ENCODE peak calls at places on chromosomes 2 and 18, in eight cellular contexts. Z is body of pancreas, U is foreskin fibroblast, N is heart left ventricle, O is fibroblast of mammary gland, R is AG10803, D is adrenal gland, P is AG04449. J is an unnamed sample.

GRCh38 chr2:191566347-191566746 is 111.6 kb upstream of the NABP1 start:
- DNase-seq in D (peak), P (no peak), Z (peak), R (peak), N (peak), U (peak), O (peak), J (peak)

GRCh38 chr18:79587298-79588125 is 92.1 kb upstream of the CTDP1 start:
- DNase-seq in U (no peak), R (no peak), Z (no peak), P (no peak), O (no peak), D (no peak), N (peak), J (no peak)

GRCh38 chr18:55069497-55069896 is 110.2 kb upstream of the CCDC68 start:
- DNase-seq in Z (no peak), U (no peak), O (no peak), R (no peak), D (no peak), N (no peak), P (no peak), J (no peak)

GRCh38 chr18:36527025-36527424 is 229.5 kb downstream of the FHOD3 start:
- DNase-seq in O (peak), Z (no peak), D (no peak), R (no peak), U (peak), P (no peak), N (no peak), J (no peak)

GRCh38 chr2:163767097-163767496 is 31.3 kb upstream of the FIGN start:
- DNase-seq in U (no peak), R (no peak), N (no peak), D (no peak), O (no peak), Z (no peak), P (no peak), J (no peak)

GRCh38 chr2:188369365-188369764 is 77.7 kb downstream of the GULP1 start:
- DNase-seq in N (peak), Z (peak), P (no peak), O (peak), D (peak), R (peak), U (peak), J (no peak)

GRCh38 chr2:126885701-126886121 is 13.0 kb upstream of the TEX51 start:
- DNase-seq in D (peak), P (no peak), Z (peak), U (peak), R (peak), N (no peak), O (peak), J (peak)

GRCh38 chr2:213848631-213849030 is 562.2 kb upstream of the VWC2L start:
- DNase-seq in O (peak), Z (no peak), P (peak), R (peak), N (no peak), D (no peak), U (peak), J (peak)

GRCh38 chr2:176483481-176483880 is 214.2 kb downstream of the MTX2 start:
- DNase-seq in N (no peak), D (no peak), U (no peak), O (no peak), Z (no peak), R (no peak), P (no peak), J (no peak)

GRCh38 chr2:128734521-128735295 is 416.0 kb upstream of the HS6ST1 start:
- DNase-seq in U (no peak), N (no peak), O (peak), D (no peak), R (no peak), P (no peak), Z (peak), J (no peak)

GRCh38 chr2:209574515-209574914 is 150.7 kb downstream of the MAP2 start:
- DNase-seq in R (no peak), U (no peak), P (no peak), N (no peak), Z (no peak), D (no peak), O (no peak), J (no peak)

GRCh38 chr18:55847960-55848359 is 260.0 kb upstream of the TCF4 start:
- DNase-seq in D (no peak), R (no peak), O (no peak), N (no peak), P (no peak), U (no peak), Z (no peak), J (no peak)

GRCh38 chr2:179726461-179727180 is 134.8 kb downstream of the ZNF385B start:
- DNase-seq in U (no peak), P (no peak), O (no peak), Z (no peak), N (no peak), D (no peak), R (no peak), J (no peak)

GRCh38 chr2:177403822-177404221 is 11.2 kb downstream of the AGPS start:
- DNase-seq in P (no peak), O (peak), R (no peak), D (no peak), Z (no peak), N (no peak), U (peak), J (no peak)

GRCh38 chr2:197360744-197361156 is 50.2 kb upstream of the ANKRD44 start:
- DNase-seq in O (peak), R (peak), N (no peak), Z (no peak), D (no peak), P (peak), U (peak), J (peak)

GRCh38 chr2:237486819-237487448 is at the start of gene MLPH:
- DNase-seq in O (peak), D (no peak), P (no peak), U (peak), N (peak), Z (peak), R (no peak), J (no peak)

GRCh38 chr2:53303012-53303578 is 464.5 kb upstream of the CHAC2 start:
- DNase-seq in Z (no peak), N (no peak), R (no peak), O (no peak), P (no peak), D (no peak), U (no peak), J (no peak)

DNA sequence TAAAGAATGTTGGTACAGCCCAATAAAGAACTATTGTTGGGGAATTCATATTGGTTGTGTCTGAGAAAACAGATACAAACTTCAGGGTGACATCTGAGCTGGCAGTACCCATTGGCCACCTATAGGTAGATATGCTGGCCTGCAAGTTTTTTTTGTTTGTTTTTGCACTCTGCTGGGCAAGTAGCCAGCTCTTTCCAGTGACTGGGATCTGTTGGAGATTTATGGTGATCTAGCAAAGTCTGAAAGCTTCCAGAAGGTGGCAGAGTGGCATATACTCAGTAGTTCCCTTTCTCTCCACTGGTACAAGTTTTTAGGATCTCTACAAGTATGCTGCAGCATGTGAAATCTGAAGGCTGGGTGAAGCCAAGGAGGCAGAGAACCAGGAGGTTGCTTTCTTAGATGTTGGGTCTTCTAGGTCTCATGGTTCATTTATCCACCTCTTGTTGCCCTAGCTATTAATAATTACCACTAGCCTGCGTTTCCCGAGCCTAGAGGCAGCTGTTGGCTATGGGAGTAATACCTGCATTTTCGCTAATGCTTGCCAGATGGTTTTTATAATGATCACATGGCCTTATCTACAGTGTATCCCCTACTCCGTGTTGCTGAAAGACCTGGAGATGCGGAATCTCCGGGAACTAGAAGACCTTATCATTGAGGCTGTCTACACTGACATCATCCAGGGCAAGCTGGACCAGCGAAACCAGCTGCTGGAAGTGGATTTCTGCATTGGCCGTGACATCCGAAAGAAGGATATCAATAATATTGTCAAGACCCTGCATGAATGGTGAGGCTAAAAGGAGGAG is 9.5 kb downstream of the COPS7B start:
- DNase-seq in U (peak), R (peak), O (peak), N (no peak), D (peak), Z (peak), P (no peak), J (peak)
- TF ChIP-seq CTCF in U (peak), R (peak), O (peak), N (peak), D (peak), Z (peak), P (peak), J (peak)

GRCh38 chr2:96528680-96529375 is 7.7 kb upstream of the ARID5A start:
- DNase-seq in O (no peak), R (no peak), Z (no peak), D (peak), P (no peak), N (peak), U (no peak), J (no peak)
- H3K4me3 ChIP-seq in O (no peak), R (no peak), Z (no peak), D (no peak), P (no peak), N (peak), U (no peak), J (no peak)

DNA sequence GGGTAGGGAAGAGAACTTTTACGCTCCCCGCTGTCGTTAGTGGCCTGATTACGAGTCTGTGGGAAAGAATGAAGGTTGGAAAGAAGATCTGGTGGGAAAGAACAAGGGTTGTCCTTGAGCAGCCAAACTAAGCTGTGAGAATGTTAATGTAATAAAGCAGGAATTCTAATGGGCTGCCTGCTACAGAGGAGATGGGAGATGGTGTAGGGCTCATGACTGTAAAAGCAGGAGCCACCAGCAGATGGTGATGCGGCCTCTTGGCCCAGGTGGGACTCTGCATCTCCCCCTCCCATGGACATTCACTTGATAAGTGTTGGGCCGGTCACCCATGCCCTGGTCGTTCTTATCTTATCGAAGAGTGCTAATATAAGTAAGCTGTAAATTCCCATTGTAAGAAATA is 150.0 kb downstream of the NEDD4L start:
- DNase-seq in N (no peak), P (no peak), O (no peak), U (no peak), R (no peak), Z (peak), D (no peak), J (no peak)
- TF ChIP-seq CTCF in N (peak), P (peak), O (peak), U (peak), R (peak), Z (peak), D (no peak), J (peak)

GRCh38 chr2:119682578-119682977 is 3.6 kb downstream of the TMEM177 start:
- DNase-seq in O (no peak), P (no peak), R (no peak), U (no peak), D (no peak), N (no peak), Z (no peak), J (no peak)

GRCh38 chr2:119681868-119682220 is 2.8 kb downstream of the TMEM177 start:
- DNase-seq in U (no peak), O (no peak), R (no peak), D (no peak), N (no peak), Z (no peak), P (no peak), J (no peak)

GRCh38 chr2:119684553-119684952 is 5.6 kb downstream of the TMEM177 start:
- DNase-seq in U (no peak), O (no peak), P (no peak), Z (no peak), N (no peak), R (no peak), D (no peak), J (no peak)

GRCh38 chr2:119683074-119683716 is 4.2 kb downstream of the TMEM177 start:
- DNase-seq in Z (no peak), D (no peak), U (no peak), P (no peak), N (no peak), O (no peak), R (no peak), J (no peak)

DNA sequence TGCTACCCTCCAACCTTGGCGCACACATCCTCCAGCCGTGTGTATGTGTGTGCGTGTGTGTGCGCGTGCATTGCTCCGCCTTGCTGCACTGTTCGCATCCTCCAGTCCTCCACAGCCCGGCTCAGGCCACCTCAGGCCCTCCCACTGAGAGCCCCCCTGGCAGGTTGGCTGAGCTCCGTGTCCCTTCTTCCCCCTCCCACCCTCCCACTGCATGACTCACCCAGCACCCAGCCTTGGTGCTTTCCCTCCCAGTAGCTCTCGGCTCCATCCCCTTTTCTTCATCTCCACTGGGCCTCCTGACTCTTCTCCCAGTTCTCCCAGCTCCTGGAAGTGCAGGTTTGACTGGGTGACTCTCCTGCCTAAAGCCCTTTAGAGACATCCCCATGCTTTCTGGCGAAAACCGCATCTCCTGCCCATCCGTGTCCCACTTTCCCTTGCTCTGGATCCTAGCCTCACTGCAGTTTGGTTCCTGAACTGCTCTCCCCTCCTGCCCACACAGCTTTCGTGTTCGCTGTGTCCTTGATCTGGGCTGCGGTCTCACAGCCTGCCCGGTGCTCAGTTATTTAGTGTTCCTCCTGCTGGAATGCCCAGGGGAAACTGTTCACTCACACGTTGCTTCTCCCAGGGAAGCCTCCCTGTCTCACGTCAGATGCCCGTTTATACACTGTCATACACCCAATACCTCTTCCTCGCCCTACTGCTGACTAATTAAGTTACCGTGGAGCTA is 4.9 kb downstream of the TMEM177 start:
- DNase-seq in R (peak), P (no peak), Z (no peak), N (no peak), O (peak), D (peak), U (no peak), J (no peak)
- H3K4me3 ChIP-seq in R (no peak), P (no peak), Z (no peak), N (no peak), O (peak), D (peak), U (no peak), J (no peak)

DNA sequence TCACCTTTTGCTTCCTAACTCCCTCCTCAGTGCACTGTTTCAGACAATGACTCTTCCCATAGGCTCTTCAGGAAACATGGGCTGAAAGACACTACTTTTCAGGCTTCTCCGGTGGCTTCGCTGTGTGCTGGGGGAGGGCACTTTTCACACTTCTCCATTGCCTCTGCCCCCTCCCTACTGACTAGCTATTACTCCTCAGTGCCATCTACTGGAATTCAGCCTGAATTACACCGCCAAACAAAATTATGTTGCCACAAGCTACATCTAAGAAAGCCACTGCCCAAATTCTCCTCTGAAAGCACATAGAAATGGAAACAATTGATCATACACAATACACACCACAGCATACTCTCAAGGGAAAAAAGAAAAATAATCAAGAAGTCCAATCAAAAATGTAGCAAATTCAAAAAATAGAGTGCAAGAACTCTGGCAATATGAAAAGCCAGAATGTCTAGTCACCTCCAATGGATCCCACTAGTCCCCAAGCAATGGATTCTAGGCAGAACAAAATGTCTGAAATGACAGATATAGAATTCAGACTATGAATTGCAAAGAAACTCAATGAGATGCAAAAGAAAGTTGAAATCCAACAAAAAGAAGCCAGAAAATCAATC is 1139.4 kb upstream of the GYPC start:
- DNase-seq in P (no peak), D (no peak), N (no peak), U (peak), O (peak), Z (no peak), R (no peak), J (no peak)
- TF ChIP-seq CTCF in P (no peak), D (peak), N (peak), U (no peak), O (peak), Z (peak), R (peak), J (peak)

GRCh38 chr2:165601866-165602636 is 132.6 kb downstream of the CSRNP3 start:
- DNase-seq in N (no peak), D (no peak), O (peak), U (peak), R (peak), P (peak), Z (no peak), J (peak)
- H3K4me3 ChIP-seq in N (no peak), D (no peak), O (no peak), U (no peak), R (no peak), P (no peak), Z (no peak), J (no peak)

GRCh38 chr2:151577116-151577515 is 157.2 kb downstream of the NEB start:
- DNase-seq in O (no peak), Z (no peak), N (no peak), D (no peak), U (no peak), P (no peak), R (no peak), J (no peak)

GRCh38 chr2:151570191-151570590 is 160.5 kb downstream of the RIF1 start:
- DNase-seq in O (no peak), R (no peak), Z (no peak), U (no peak), D (no peak), N (no peak), P (no peak), J (no peak)

GRCh38 chr2:151575338-151575737 is 158.9 kb downstream of the NEB start:
- DNase-seq in U (peak), R (no peak), P (no peak), Z (no peak), N (no peak), O (peak), D (no peak), J (no peak)

DNA sequence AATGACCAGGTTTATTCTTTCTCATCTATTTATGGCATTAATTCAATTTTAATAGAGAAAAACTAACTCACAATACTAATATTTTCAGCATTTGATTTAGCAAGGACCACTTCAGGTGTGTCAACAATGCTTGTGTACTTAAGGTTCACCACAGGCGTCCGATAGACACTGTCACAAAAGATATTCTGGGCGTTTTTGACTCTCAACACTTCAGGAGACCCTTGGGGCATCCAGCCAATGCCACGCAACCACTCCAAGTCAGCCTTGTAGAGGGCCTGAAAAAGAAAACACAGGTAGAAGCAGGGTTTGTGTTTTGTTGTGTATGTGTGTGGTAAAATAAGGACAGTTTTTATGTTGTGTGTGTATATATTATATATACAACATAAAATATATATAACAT is 158.2 kb downstream of the NEB start:
- DNase-seq in R (no peak), N (no peak), Z (no peak), D (no peak), O (no peak), U (no peak), P (no peak), J (no peak)
- TF ChIP-seq CTCF in R (no peak), N (no peak), Z (no peak), D (no peak), O (no peak), U (no peak), P (no peak), J (no peak)

GRCh38 chr18:11721720-11722119 is 32.7 kb downstream of the GNAL start:
- DNase-seq in O (no peak), N (no peak), U (no peak), Z (no peak), R (no peak), D (no peak), P (no peak), J (no peak)
- H3K4me3 ChIP-seq in O (no peak), N (no peak), U (no peak), Z (no peak), R (no peak), D (no peak), P (no peak), J (no peak)

GRCh38 chr18:31626409-31626808 is 34.7 kb downstream of the TTR start:
- DNase-seq in P (no peak), D (no peak), O (no peak), R (no peak), N (no peak), Z (no peak), U (no peak), J (no peak)
- TF ChIP-seq CTCF in P (no peak), D (no peak), O (no peak), R (peak), N (no peak), Z (no peak), U (no peak), J (no peak)

GRCh38 chr2:31812051-31812798 is 198.6 kb downstream of the MEMO1 start:
- DNase-seq in R (no peak), U (peak), D (peak), N (no peak), P (no peak), O (peak), Z (peak), J (no peak)
- H3K4me3 ChIP-seq in R (no peak), U (no peak), D (no peak), N (no peak), P (no peak), O (no peak), Z (no peak), J (no peak)

J was measured in astrocyte of the cerebellum.